ENCODE peak calls at places on chromosomes 5 and 9, in seven cellular contexts. R is psoas muscle, Q is heart right ventricle, P is HCT116, F is prostate gland, S is coronary artery, Y is cardiac muscle cell. A is an unnamed sample.

GRCh38 chr9:127927457-127928231 is 2.9 kb downstream of the PIP5KL1 start:
- DNase-seq in S (no peak), F (peak), R (no peak), P (peak), Q (no peak), Y (peak), A (no peak)

GRCh38 chr5:3179220-3179619 is 416.4 kb upstream of the IRX1 start:
- DNase-seq in F (no peak), Q (no peak), R (no peak), Y (no peak), P (no peak), S (no peak), A (no peak)

GRCh38 chr9:37636511-37637474 is 14.0 kb upstream of the FRMPD1 start:
- DNase-seq in S (no peak), Y (no peak), R (no peak), F (no peak), P (no peak), Q (no peak), A (no peak)

GRCh38 chr5:150278046-150278760 is 11.4 kb downstream of the CAMK2A start:
- DNase-seq in Q (no peak), F (no peak), S (no peak), R (no peak), Y (no peak), P (no peak), A (no peak)

GRCh38 chr5:43482490-43483064 is 1.1 kb downstream of the TMEM267 start:
- DNase-seq in Y (no peak), Q (no peak), P (no peak), R (no peak), F (no peak), S (no peak), A (no peak)

GRCh38 chr9:123255718-123256117 is 12.7 kb downstream of the STRBP start:
- DNase-seq in F (no peak), S (no peak), P (no peak), Q (no peak), R (no peak), Y (no peak), A (no peak)

GRCh38 chr9:72149231-72149975 is at the start of gene GDA:
- DNase-seq in S (no peak), F (no peak), Q (no peak), Y (peak), P (peak), R (no peak), A (peak)

GRCh38 chr5:174625591-174626365 is 98.6 kb upstream of the MSX2 start:
- DNase-seq in R (no peak), Q (no peak), P (no peak), S (no peak), Y (peak), F (no peak), A (no peak)

GRCh38 chr5:95962785-95963184 is 1.1 kb upstream of the ELL2 start:
- DNase-seq in R (no peak), S (no peak), Y (peak), F (no peak), Q (no peak), P (no peak), A (peak)

GRCh38 chr5:62720036-62720441 is 141.4 kb downstream of the LRRC70 start:
- DNase-seq in R (no peak), Y (peak), P (peak), Q (no peak), F (no peak), S (no peak), A (peak)

GRCh38 chr5:145062280-145062679 is 772.9 kb downstream of the PRELID2 start:
- DNase-seq in Y (no peak), S (no peak), R (no peak), F (no peak), Q (no peak), P (no peak), A (no peak)

GRCh38 chr9:16152276-16153065 is 599.6 kb downstream of the CCDC171 start:
- DNase-seq in Q (no peak), P (no peak), S (no peak), Y (peak), R (no peak), F (no peak), A (no peak)

GRCh38 chr5:1338518-1339070 is 6.3 kb downstream of the CLPTM1L start:
- DNase-seq in S (no peak), Q (no peak), F (no peak), R (no peak), P (no peak), Y (no peak), A (no peak)

GRCh38 chr5:1342268-1342667 is 2.6 kb downstream of the CLPTM1L start:
- DNase-seq in Y (no peak), Q (no peak), S (no peak), F (no peak), R (no peak), P (no peak), A (no peak)

GRCh38 chr5:1343931-1344901 is 683 bp downstream of the CLPTM1L start:
- DNase-seq in F (no peak), R (no peak), P (no peak), Y (peak), Q (no peak), S (no peak), A (peak)

GRCh38 chr5:1343315-1343751 is 1.6 kb downstream of the CLPTM1L start:
- DNase-seq in R (no peak), F (no peak), P (no peak), S (no peak), Y (no peak), Q (no peak), A (no peak)

GRCh38 chr5:1341863-1342262 is 3.0 kb downstream of the CLPTM1L start:
- DNase-seq in P (no peak), Y (no peak), F (no peak), Q (no peak), S (no peak), R (no peak), A (no peak)
- H3K4me3 ChIP-seq in P (no peak), Y (no peak), F (no peak), Q (no peak), S (no peak), R (no peak), A (no peak)

GRCh38 chr5:132272341-132273210 is 15.1 kb downstream of the PDLIM4 start:
- DNase-seq in S (peak), Q (no peak), P (no peak), Y (peak), F (peak), R (peak), A (peak)
- TF ChIP-seq CTCF in S (peak), Q (peak), P (peak), Y (peak), F (peak), R (peak), A (peak)

DNA sequence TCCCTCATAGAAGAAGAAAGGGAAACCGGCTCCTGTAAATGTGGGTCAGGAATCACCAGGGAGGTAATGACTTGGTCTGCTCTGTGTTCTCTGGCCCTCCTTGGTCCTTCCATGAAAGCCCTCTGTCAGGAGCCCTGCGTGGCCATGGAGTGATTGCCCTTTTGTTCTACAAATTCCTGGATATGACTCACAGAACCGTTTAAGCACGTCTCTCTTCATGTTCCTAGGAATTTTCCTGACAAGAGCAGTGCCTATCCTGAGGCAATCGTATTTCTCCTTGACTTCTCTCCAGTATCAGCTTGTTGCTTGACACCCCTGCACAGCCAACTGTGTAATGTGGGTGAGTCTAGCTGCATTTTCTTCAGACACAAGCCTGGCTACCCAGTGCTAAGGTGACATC is 274.4 kb upstream of the ZNF462 start:
- DNase-seq in Q (no peak), R (no peak), F (no peak), Y (no peak), S (no peak), P (peak), A (no peak)
- H3K27ac ChIP-seq in Q (no peak), R (no peak), F (no peak), Y (no peak), S (no peak), P (no peak), A (no peak)

GRCh38 chr5:135535820-135536801 is at the start of gene NEUROG1:
- DNase-seq in R (no peak), S (no peak), Q (no peak), P (no peak), Y (peak), F (no peak), A (no peak)
- H3K4me3 ChIP-seq in R (peak), S (peak), Q (no peak), P (no peak), Y (no peak), F (no peak), A (no peak)

DNA sequence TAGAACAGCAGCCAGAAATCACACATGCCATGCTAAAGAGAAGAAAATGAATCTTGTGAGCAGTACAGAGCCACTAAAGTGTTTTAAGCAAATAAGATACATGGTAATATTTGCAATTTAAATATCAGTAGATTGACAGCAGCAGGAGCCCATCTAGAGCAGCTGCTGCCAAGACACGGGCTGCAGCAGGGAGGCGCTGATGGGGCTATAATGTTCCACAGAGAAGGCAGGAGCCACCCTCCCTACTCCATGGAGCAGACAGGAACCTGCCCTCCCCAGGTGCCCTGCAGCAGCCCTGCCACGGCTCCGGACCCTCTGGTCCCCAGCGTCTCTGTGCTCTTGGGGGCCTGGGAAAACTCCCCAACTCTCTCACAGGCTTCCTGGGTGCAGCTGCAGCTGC is 224.1 kb upstream of the ISL1 start:
- DNase-seq in R (no peak), S (no peak), F (no peak), Q (no peak), Y (no peak), P (no peak), A (no peak)
- TF ChIP-seq CTCF in R (no peak), S (no peak), F (no peak), Q (no peak), Y (no peak), P (no peak), A (no peak)

GRCh38 chr9:20753761-20754160 is 69.7 kb downstream of the FOCAD start:
- DNase-seq in P (no peak), F (no peak), Y (no peak), R (no peak), S (no peak), Q (no peak), A (no peak)
- H3K27ac ChIP-seq in P (no peak), F (no peak), Y (no peak), R (no peak), S (no peak), Q (no peak), A (no peak)

GRCh38 chr9:116390306-116391228 is 237.0 kb downstream of the PAPPA start:
- DNase-seq in Y (no peak), P (no peak), R (no peak), Q (no peak), F (no peak), S (no peak), A (peak)
- H3K4me3 ChIP-seq in Y (no peak), P (no peak), R (no peak), Q (no peak), F (no peak), S (no peak), A (no peak)